ENCODE peak calls at places on chromosome 15, in six cellular contexts. M is thoracic aorta, W is neuronal stem cell, Z is sigmoid colon, L is upper lobe of right lung, Y is mesendoderm. D is an unnamed sample. For H3K27me3, the result is how much of the 10 kb centered on the place peaks cover.

GRCh38 chr15:65083262-65083701 is 6.7 kb downstream of the KBTBD13 start:
- DNase-seq in M (no peak), W (peak), Z (peak), L (peak), Y (peak), D (no peak)

GRCh38 chr15:29470794-29471193 is 201.2 kb upstream of the NSMCE3 start:
- DNase-seq in M (no peak), W (no peak), Z (no peak), L (no peak), Y (no peak), D (no peak)

GRCh38 chr15:99437315-99438221 is 128.2 kb upstream of the MEF2A start:
- DNase-seq in M (no peak), W (no peak), Z (peak), L (peak), Y (no peak), D (no peak)

GRCh38 chr15:43516801-43517353 is 531 bp upstream of the MAP1A start:
- DNase-seq in M (no peak), W (no peak), Z (no peak), L (peak), Y (peak), D (no peak)

GRCh38 chr15:69852482-69853275 is 245.0 kb downstream of the TLE3 start:
- DNase-seq in M (no peak), W (no peak), Z (no peak), L (no peak), Y (no peak), D (no peak)

GRCh38 chr15:63899193-63899592 is 65.4 kb upstream of the HERC1 start:
- DNase-seq in M (no peak), W (no peak), Z (no peak), L (no peak), Y (no peak), D (no peak)

GRCh38 chr15:81511160-81511559 is 137.1 kb upstream of the TMC3 start:
- DNase-seq in M (no peak), W (no peak), Z (no peak), L (no peak), Y (no peak), D (no peak)

GRCh38 chr15:56244811-56245576 is 1.3 kb upstream of the RFX7 start:
- DNase-seq in M (no peak), W (no peak), Z (no peak), L (peak), Y (peak), D (peak)

GRCh38 chr15:59237854-59238252 is 31.2 kb downstream of the LDHAL6B start:
- DNase-seq in M (no peak), W (no peak), Z (no peak), L (no peak), Y (no peak), D (no peak)

GRCh38 chr15:57224664-57225063 is 151.6 kb upstream of the CGNL1 start:
- DNase-seq in M (no peak), W (no peak), Z (no peak), L (no peak), Y (no peak), D (no peak)

GRCh38 chr15:33021806-33022389 is 172.6 kb downstream of the FMN1 start:
- DNase-seq in M (no peak), W (peak), Z (no peak), L (no peak), Y (peak), D (peak)

GRCh38 chr15:68208641-68209240 is 3.6 kb upstream of the CALML4 start:
- DNase-seq in M (no peak), W (no peak), Z (peak), L (no peak), Y (no peak), D (no peak)

GRCh38 chr15:49082960-49083359 is 36.7 kb upstream of the SECISBP2L start:
- DNase-seq in M (no peak), W (no peak), Z (no peak), L (no peak), Y (no peak), D (no peak)

GRCh38 chr15:79050977-79051376 is 39.6 kb downstream of the RASGRF1 start:
- DNase-seq in M (no peak), W (no peak), Z (no peak), L (no peak), Y (no peak), D (no peak)

GRCh38 chr15:85381850-85382751 is 1.7 kb downstream of the AKAP13 start:
- DNase-seq in M (no peak), W (no peak), Z (no peak), L (no peak), Y (no peak), D (no peak)

DNA sequence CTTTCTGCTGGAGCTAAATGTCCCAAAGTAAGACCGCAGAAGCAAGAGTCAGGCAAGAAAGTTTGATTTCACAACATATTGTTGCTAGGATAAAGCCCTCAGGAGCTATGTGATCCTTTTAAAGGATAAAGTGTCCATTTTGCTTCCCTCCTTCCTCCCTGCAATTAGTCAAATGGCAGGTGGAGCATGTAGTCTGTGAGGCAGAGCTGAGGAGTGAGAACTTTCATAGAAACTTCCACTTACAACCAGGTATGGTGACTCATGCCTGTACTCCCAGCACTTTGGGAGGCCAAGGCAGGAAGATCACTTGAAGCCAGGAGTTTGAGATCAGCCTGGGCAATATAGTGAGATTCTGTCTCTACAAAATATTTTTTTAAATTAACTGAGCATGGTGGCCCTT is 25.2 kb upstream of the RHCG start:
- DNase-seq in M (no peak), W (no peak), Z (no peak), L (no peak), Y (no peak), D (no peak)
- H3K27me3 ChIP-seq in M (under half), W (under half), Z (under half), L (under half), Y (under half), D (under half)

DNA sequence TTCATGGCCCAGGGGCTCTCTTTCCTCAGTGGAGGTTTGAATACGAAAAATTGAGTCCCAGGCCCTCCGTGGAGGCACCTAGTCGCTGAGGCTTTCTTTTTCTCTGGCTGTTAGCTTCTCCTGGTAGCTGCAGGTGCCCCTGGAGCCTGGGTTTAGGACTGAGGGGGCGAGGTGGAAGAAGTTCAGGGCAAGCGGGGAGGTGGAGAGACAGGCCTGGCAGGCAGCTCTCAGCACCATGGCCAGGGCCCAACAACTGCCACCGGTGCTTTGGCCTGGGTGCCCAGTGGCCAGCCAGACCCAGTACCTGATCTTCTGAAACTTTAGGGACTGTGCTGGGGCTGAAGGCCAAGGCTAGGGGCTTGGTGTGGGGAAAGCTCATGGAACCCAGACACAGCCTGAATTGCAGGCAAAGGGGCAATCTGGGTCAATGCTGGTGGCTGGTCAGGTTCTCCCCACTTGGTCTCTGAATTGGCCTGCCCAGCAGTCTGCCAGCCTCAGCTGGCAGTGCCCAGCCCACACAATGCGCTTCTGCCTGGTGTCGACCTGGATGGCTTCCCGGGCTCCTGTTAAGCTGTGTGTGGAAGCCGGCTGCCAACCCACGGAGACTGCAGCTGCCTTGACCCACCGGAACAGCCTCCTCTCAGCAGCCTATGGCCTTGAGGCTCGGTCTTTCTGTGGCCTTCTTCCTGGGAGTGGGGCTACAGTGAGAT is 30.3 kb upstream of the POLG start:
- DNase-seq in M (no peak), W (no peak), Z (no peak), L (no peak), Y (no peak), D (no peak)
- H3K27me3 ChIP-seq in M (half or more), W (half or more), Z (half or more), L (half or more), Y (half or more), D (half or more)

GRCh38 chr15:77738038-77738370 is 105.3 kb upstream of the LINGO1 start:
- DNase-seq in M (no peak), W (no peak), Z (no peak), L (no peak), Y (no peak), D (no peak)

GRCh38 chr15:77739591-77740378 is 107.1 kb upstream of the LINGO1 start:
- DNase-seq in M (no peak), W (peak), Z (no peak), L (no peak), Y (no peak), D (no peak)

GRCh38 chr15:77738441-77739437 is 106.0 kb upstream of the LINGO1 start:
- DNase-seq in M (no peak), W (no peak), Z (no peak), L (no peak), Y (no peak), D (no peak)

GRCh38 chr15:77734306-77734705 is 101.6 kb upstream of the LINGO1 start:
- DNase-seq in M (no peak), W (no peak), Z (no peak), L (no peak), Y (no peak), D (no peak)

DNA sequence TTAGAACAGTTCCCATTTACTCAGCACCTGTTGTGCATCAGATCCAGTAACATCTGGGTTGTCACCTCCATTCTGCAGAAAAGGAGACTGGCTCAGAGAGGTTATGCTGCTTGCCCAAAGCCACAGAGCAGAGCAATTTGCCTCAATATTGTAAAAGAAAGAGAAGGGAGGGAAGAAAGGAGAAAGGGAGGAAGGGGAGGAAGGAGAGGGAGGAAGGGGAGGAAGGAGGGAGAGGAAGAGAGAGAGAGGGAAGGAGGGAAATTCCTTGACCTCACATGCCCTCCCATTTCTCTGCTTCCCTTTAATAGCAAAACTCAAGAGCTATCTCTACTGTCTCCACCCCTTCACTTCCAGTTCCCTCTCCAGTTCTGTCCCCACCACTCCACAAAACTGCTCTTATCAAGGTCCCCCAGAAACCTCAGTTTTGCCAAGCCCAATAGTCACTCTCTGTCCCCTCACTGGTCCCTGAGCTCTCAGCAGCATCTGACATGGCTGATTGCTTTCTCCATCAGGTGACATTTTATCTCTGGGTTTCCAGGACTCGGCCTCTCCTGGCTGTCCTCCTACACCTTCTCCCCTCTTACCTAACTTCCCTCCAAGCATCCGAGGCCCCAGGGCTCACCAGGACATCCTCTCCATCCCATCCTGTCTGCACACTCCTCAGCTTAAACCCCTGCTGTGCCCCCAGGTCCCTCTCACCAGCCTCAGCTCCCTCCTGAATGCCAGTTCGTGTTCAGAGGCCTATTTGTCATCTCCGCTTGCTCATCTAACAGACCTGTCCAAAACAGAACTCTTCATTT is 104.7 kb upstream of the LINGO1 start:
- DNase-seq in M (no peak), W (no peak), Z (no peak), L (no peak), Y (no peak), D (no peak)
- H3K27me3 ChIP-seq in M (under half), W (half or more), Z (under half), L (under half), Y (under half), D (under half)

DNA sequence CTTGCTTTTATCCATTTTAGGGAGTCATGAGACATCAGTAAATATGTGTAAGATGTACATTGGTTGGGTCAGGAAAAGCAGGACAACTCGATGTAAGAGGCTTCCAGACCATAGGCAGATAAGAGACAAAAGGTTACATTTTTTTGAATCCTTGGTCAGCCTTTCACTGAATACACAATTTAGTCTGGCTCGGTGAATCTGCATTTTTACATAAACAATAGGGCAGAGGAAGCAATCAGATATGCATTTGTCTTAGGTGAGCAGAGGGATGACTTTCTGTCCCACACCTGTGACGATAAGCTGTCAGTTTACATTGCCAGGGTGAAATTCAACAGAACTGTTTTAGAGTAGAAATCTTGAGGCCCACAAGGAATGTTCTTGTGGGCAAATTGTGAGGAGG is 20.6 kb downstream of the NPAP1 start:
- DNase-seq in M (no peak), W (no peak), Z (no peak), L (no peak), Y (peak), D (no peak)
- H3K27me3 ChIP-seq in M (under half), W (under half), Z (under half), L (under half), Y (under half), D (under half)

GRCh38 chr15:37100109-37100873 is at the start of gene MEIS2:
- DNase-seq in M (peak), W (peak), Z (peak), L (peak), Y (peak), D (peak)
- H3K27me3 ChIP-seq in M (under half), W (under half), Z (under half), L (under half), Y (under half), D (under half)

DNA sequence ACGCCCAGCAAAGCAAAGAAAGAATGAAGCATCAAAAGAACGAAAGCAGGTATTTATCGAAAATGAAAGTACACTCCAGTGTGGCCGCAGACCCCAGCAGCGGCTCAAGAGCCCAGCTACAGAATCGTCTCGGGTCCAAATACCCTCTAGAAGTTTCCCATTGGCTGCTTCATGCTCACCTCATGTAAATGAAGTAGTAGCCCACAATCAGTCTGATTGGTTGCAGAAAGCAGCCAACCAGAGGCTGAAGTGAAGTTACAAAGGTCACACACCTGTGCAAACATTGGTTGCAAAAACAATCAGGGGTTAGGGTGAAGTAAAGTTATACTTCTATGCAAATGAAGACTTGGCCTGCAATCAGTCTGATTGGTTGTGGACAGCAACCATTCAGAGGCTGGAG is 32.0 kb downstream of the SV2B start:
- DNase-seq in M (no peak), W (no peak), Z (no peak), L (no peak), Y (no peak), D (no peak)
- H3K27me3 ChIP-seq in M (under half), W (under half), Z (under half), L (under half), Y (under half), D (under half)